ENCODE peak calls at places on chromosomes 7 and 10, in eight cellular contexts. R is T1000; Z is stimulated activated CD8-positive, alpha-beta memory T cell treated with anti-CD3 and anti-CD28 coated beads, Interleukin-4, amount 100 ng/mL, for 1 hour; S is left ventricle myocardium inferior; I is spleen; H is T-cell; O is GM19239; E is BJ. B is an unnamed sample.

GRCh38 chr10:86349474-86349873 is 17.1 kb downstream of the GRID1 start:
- DNase-seq in R (no peak), Z (no peak), S (no peak), I (peak), H (no peak), O (no peak), E (no peak), B (peak)

GRCh38 chr7:72053273-72053672 is 358.9 kb downstream of the CALN1 start:
- DNase-seq in R (no peak), Z (no peak), S (no peak), I (no peak), H (no peak), O (no peak), E (no peak), B (no peak)

GRCh38 chr10:75825220-75825619 is 393.8 kb downstream of the LRMDA start:
- DNase-seq in R (no peak), Z (no peak), S (no peak), I (no peak), H (no peak), O (no peak), E (no peak), B (no peak)

GRCh38 chr7:76377186-76377918 is 18.6 kb upstream of the YWHAG start:
- DNase-seq in R (no peak), Z (no peak), S (no peak), I (no peak), H (no peak), O (no peak), E (no peak), B (no peak)

GRCh38 chr10:79397575-79398303 is 47.7 kb downstream of the ZCCHC24 start:
- DNase-seq in R (no peak), Z (no peak), S (peak), I (no peak), H (no peak), O (no peak), E (peak), B (no peak)

GRCh38 chr10:100346351-100346764 is 675 bp upstream of the SCD start:
- DNase-seq in R (peak), Z (peak), S (peak), I (peak), H (peak), O (no peak), E (no peak), B (peak)

GRCh38 chr7:55130079-55130476 is 111.3 kb downstream of the EGFR start:
- DNase-seq in R (no peak), Z (no peak), S (no peak), I (no peak), H (no peak), O (no peak), E (no peak), B (no peak)

GRCh38 chr10:124590216-124591122 is 128.8 kb downstream of the LHPP start:
- DNase-seq in R (no peak), Z (no peak), S (peak), I (peak), H (no peak), O (no peak), E (no peak), B (no peak)

GRCh38 chr10:67788028-67788886 is 49.7 kb downstream of the DNAJC12 start:
- DNase-seq in R (no peak), Z (peak), S (peak), I (peak), H (peak), O (no peak), E (no peak), B (peak)

GRCh38 chr10:44506386-44506785 is 121.5 kb upstream of the CXCL12 start:
- DNase-seq in R (no peak), Z (no peak), S (no peak), I (no peak), H (no peak), O (no peak), E (no peak), B (no peak)

GRCh38 chr7:28017372-28017771 is 163.2 kb downstream of the JAZF1 start:
- DNase-seq in R (no peak), Z (no peak), S (no peak), I (no peak), H (no peak), O (no peak), E (no peak), B (no peak)

GRCh38 chr7:83452256-83452655 is 196.7 kb downstream of the SEMA3E start:
- DNase-seq in R (no peak), Z (no peak), S (no peak), I (no peak), H (no peak), O (no peak), E (no peak), B (no peak)

GRCh38 chr10:76202777-76203176 is 771.4 kb downstream of the LRMDA start:
- DNase-seq in R (no peak), Z (no peak), S (no peak), I (no peak), H (no peak), O (no peak), E (peak), B (no peak)

GRCh38 chr10:131019696-131020095 is 291.8 kb downstream of the TCERG1L start:
- DNase-seq in R (no peak), Z (no peak), S (no peak), I (peak), H (no peak), O (no peak), E (no peak), B (no peak)

GRCh38 chr7:140348161-140348849 is 50.0 kb downstream of the SLC37A3 start:
- DNase-seq in R (no peak), Z (no peak), S (no peak), I (no peak), H (no peak), O (no peak), E (peak), B (no peak)

GRCh38 chr10:71946700-71947099 is 17.5 kb upstream of the CHST3 start:
- DNase-seq in R (no peak), Z (no peak), S (no peak), I (no peak), H (no peak), O (no peak), E (no peak), B (no peak)

GRCh38 chr7:12685550-12685949 is 1.9 kb upstream of the ARL4A start:
- DNase-seq in R (no peak), Z (peak), S (no peak), I (no peak), H (peak), O (no peak), E (no peak), B (no peak)

GRCh38 chr10:33337335-33337854 is 2.9 kb upstream of the NRP1 start:
- DNase-seq in R (no peak), Z (no peak), S (peak), I (no peak), H (no peak), O (no peak), E (no peak), B (peak)

GRCh38 chr10:98231417-98231816 is 36.6 kb downstream of the LOXL4 start:
- DNase-seq in R (no peak), Z (no peak), S (no peak), I (no peak), H (no peak), O (no peak), E (no peak), B (no peak)

GRCh38 chr10:98257961-98258360 is 10.0 kb downstream of the LOXL4 start:
- DNase-seq in R (no peak), Z (no peak), S (no peak), I (peak), H (no peak), O (no peak), E (no peak), B (no peak)

GRCh38 chr7:83908526-83908925 is 259.6 kb upstream of the SEMA3E start:
- DNase-seq in R (no peak), Z (no peak), S (no peak), I (no peak), H (no peak), O (no peak), E (no peak), B (no peak)

GRCh38 chr10:50884302-50884701 is 1.1 kb downstream of the A1CF start:
- DNase-seq in R (no peak), Z (no peak), S (no peak), I (no peak), H (no peak), O (no peak), E (no peak), B (no peak)

GRCh38 chr7:137342340-137342739 is 1.2 kb downstream of the PTN start:
- DNase-seq in R (no peak), Z (no peak), S (no peak), I (no peak), H (no peak), O (no peak), E (no peak), B (no peak)

GRCh38 chr7:8063706-8064297 is 95.2 kb downstream of the GLCCI1 start:
- DNase-seq in R (no peak), Z (no peak), S (no peak), I (no peak), H (no peak), O (no peak), E (no peak), B (no peak)

GRCh38 chr7:47791682-47792081 is 156.6 kb downstream of the PKD1L1 start:
- DNase-seq in R (no peak), Z (no peak), S (no peak), I (no peak), H (no peak), O (no peak), E (no peak), B (no peak)

GRCh38 chr7:104160375-104160774 is 47.4 kb downstream of the ORC5 start:
- DNase-seq in R (no peak), Z (no peak), S (no peak), I (no peak), H (no peak), O (no peak), E (no peak), B (no peak)

GRCh38 chr10:116761883-116762282 is 19.5 kb upstream of the HSPA12A start:
- DNase-seq in R (no peak), Z (no peak), S (no peak), I (peak), H (no peak), O (no peak), E (no peak), B (no peak)

GRCh38 chr7:98988641-98989040 is 110.3 kb downstream of the TRRAP start:
- DNase-seq in R (no peak), Z (no peak), S (no peak), I (peak), H (no peak), O (no peak), E (no peak), B (no peak)

GRCh38 chr10:17206210-17206709 is 4.8 kb upstream of the TRDMT1 start:
- DNase-seq in R (no peak), Z (no peak), S (no peak), I (no peak), H (peak), O (no peak), E (no peak), B (no peak)

GRCh38 chr10:12531305-12531738 is 182.0 kb downstream of the CAMK1D start:
- DNase-seq in R (no peak), Z (no peak), S (peak), I (no peak), H (no peak), O (no peak), E (no peak), B (no peak)

GRCh38 chr10:124308811-124309210 is 109.9 kb downstream of the OAT start:
- DNase-seq in R (no peak), Z (no peak), S (no peak), I (no peak), H (no peak), O (no peak), E (no peak), B (no peak)

GRCh38 chr10:133324198-133324792 is 12.4 kb downstream of the CALY start:
- DNase-seq in R (peak), Z (no peak), S (peak), I (peak), H (peak), O (peak), E (no peak), B (no peak)

GRCh38 chr10:66931340-66931948 is 5.6 kb downstream of the LRRTM3 start:
- DNase-seq in R (peak), Z (no peak), S (no peak), I (no peak), H (no peak), O (no peak), E (peak), B (peak)

GRCh38 chr7:116209561-116210070 is 723 bp upstream of the TES start:
- DNase-seq in R (no peak), Z (no peak), S (no peak), I (no peak), H (no peak), O (no peak), E (no peak), B (no peak)

GRCh38 chr7:3559178-3559765 is 258.2 kb downstream of the SDK1 start:
- DNase-seq in R (no peak), Z (no peak), S (no peak), I (no peak), H (no peak), O (no peak), E (no peak), B (peak)

GRCh38 chr7:27895553-27895952 is 155.6 kb downstream of the TAX1BP1 start:
- DNase-seq in R (no peak), Z (no peak), S (no peak), I (no peak), H (no peak), O (no peak), E (no peak), B (no peak)

GRCh38 chr10:69367469-69367868 is 49.2 kb downstream of the TACR2 start:
- DNase-seq in R (no peak), Z (no peak), S (no peak), I (no peak), H (no peak), O (no peak), E (no peak), B (no peak)

GRCh38 chr7:67788689-67789088 is 792.1 kb downstream of the TYW1 start:
- DNase-seq in R (no peak), Z (no peak), S (no peak), I (peak), H (no peak), O (no peak), E (no peak), B (no peak)

B was measured in HTR-8/SVneo.